ENCODE peak calls at places on chromosomes 6 and 20, in seven cellular contexts. G is NB4, D is K562, L is tibial nerve, O is IMR-90, U is lower leg skin, N is uterus. Q is an unnamed sample.

GRCh38 chr6:43506667-43507471 is 3.3 kb downstream of the LRRC73 start:
- DNase-seq in G (peak; percentile 90), D (peak; percentile 85), L (peak; percentile 71), O (peak; percentile 78), U (peak; percentile 71), N (peak; percentile 78), Q (no peak)

GRCh38 chr6:150695652-150696051 is 96.0 kb downstream of the PLEKHG1 start:
- DNase-seq in G (no peak), D (no peak), L (no peak), O (no peak), U (no peak), N (no peak), Q (no peak)

GRCh38 chr20:19565721-19566120 is 192.3 kb upstream of the RIN2 start:
- DNase-seq in G (no peak), D (no peak), L (no peak), O (no peak), U (no peak), N (no peak), Q (no peak)

GRCh38 chr6:33116881-33117711 is 41.3 kb downstream of the HLA-DPB1 start:
- DNase-seq in G (no peak), D (no peak), L (no peak), O (no peak), U (no peak), N (no peak), Q (no peak)

GRCh38 chr20:44851545-44851944 is 34.0 kb upstream of the YWHAB start:
- DNase-seq in G (no peak), D (no peak), L (no peak), O (no peak), U (no peak), N (no peak), Q (no peak)

GRCh38 chr20:56187791-56188190 is 60.7 kb upstream of the MC3R start:
- DNase-seq in G (peak; percentile 22), D (no peak), L (no peak), O (no peak), U (no peak), N (no peak), Q (no peak)

GRCh38 chr20:45041464-45042337 is 59.2 kb downstream of the KCNS1 start:
- DNase-seq in G (peak; percentile 38), D (no peak), L (no peak), O (peak; percentile 65), U (no peak), N (no peak), Q (no peak)

GRCh38 chr6:116145786-116146675 is 20.1 kb upstream of the COL10A1 start:
- DNase-seq in G (no peak), D (no peak), L (no peak), O (no peak), U (no peak), N (no peak), Q (no peak)

GRCh38 chr6:946546-946945 is 253.6 kb upstream of the EXOC2 start:
- DNase-seq in G (no peak), D (no peak), L (no peak), O (peak; percentile 36), U (no peak), N (no peak), Q (no peak)

GRCh38 chr20:47686545-47686944 is 98.7 kb downstream of the SULF2 start:
- DNase-seq in G (no peak), D (no peak), L (no peak), O (peak; percentile 80), U (no peak), N (peak; percentile 54), Q (no peak)

GRCh38 chr6:138869343-138869742 is 73.5 kb downstream of the ECT2L start:
- DNase-seq in G (no peak), D (no peak), L (no peak), O (no peak), U (no peak), N (peak; percentile 50), Q (no peak)

GRCh38 chr20:17972121-17972520 is 3.3 kb downstream of the MGME1 start:
- DNase-seq in G (no peak), D (no peak), L (no peak), O (peak; percentile 42), U (no peak), N (no peak), Q (no peak)

GRCh38 chr20:41180599-41181333 is 43.4 kb downstream of the PLCG1 start:
- DNase-seq in G (no peak), D (no peak), L (peak; percentile 3), O (no peak), U (peak; percentile 6), N (peak; percentile 8), Q (no peak)

GRCh38 chr6:160972111-160972510 is 19.5 kb upstream of the MAP3K4 start:
- DNase-seq in G (peak; percentile 11), D (no peak), L (no peak), O (peak; percentile 97), U (no peak), N (no peak), Q (no peak)

GRCh38 chr6:118967239-118967638 is 32.3 kb upstream of the MCM9 start:
- DNase-seq in G (no peak), D (no peak), L (no peak), O (no peak), U (no peak), N (no peak), Q (no peak)

GRCh38 chr6:148274809-148275208 is 67.8 kb upstream of the SASH1 start:
- DNase-seq in G (no peak), D (no peak), L (no peak), O (no peak), U (no peak), N (no peak), Q (no peak)

GRCh38 chr6:35089216-35089934 is 51.8 kb downstream of the TCP11 start:
- DNase-seq in G (no peak), D (no peak), L (no peak), O (no peak), U (no peak), N (no peak), Q (no peak)

GRCh38 chr6:41545174-41545702 is 943 bp upstream of the FOXP4 start:
- DNase-seq in G (no peak), D (peak; percentile 41), L (no peak), O (no peak), U (no peak), N (no peak), Q (no peak)

GRCh38 chr6:41546866-41547798 is 951 bp downstream of the FOXP4 start:
- DNase-seq in G (peak; percentile 70), D (peak; percentile 80), L (no peak), O (peak; percentile 30), U (no peak), N (peak; percentile 41), Q (no peak)

GRCh38 chr6:41545703-41546474 is at the start of gene FOXP4:
- DNase-seq in G (peak; percentile 97), D (peak; percentile 89), L (peak; percentile 84), O (peak; percentile 95), U (peak; percentile 88), N (peak; percentile 88), Q (peak; percentile 60)

GRCh38 chr6:41547799-41548097 is 1.6 kb downstream of the FOXP4 start:
- DNase-seq in G (no peak), D (no peak), L (no peak), O (no peak), U (no peak), N (no peak), Q (no peak)

DNA sequence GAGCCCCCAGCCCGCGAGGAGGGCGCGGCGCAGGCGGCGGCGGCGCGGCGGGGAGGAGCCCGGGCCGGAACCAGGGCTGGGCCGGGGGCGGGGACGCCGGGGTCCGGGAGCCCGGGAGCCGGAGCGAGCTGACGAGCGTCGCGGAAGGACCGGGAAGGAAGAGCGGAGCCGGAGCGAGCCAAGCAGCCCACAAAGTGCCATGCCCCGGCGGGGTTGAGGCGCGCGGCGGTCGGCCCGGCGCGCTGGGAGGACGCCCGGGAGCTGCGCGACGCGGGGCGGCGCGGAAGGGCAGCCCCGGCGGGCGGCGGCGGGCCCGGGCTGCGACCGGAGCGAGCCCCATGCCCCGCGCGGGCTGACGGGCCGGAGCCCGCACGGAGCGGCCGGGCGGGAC is 289 bp downstream of the FOXP4 start:
- DNase-seq in G (no peak), D (no peak), L (no peak), O (no peak), U (no peak), N (no peak), Q (no peak)
- TF ChIP-seq POLR2A in G (no peak), D (no peak), L (peak; percentile 59), O (peak; percentile 31), U (no peak), N (no peak), Q (no peak)

GRCh38 chr6:152721956-152722355 is 24.3 kb downstream of the MYCT1 start:
- DNase-seq in G (no peak), D (no peak), L (no peak), O (no peak), U (no peak), N (no peak), Q (no peak)

GRCh38 chr6:152723398-152723797 is 25.7 kb downstream of the MYCT1 start:
- DNase-seq in G (no peak), D (no peak), L (no peak), O (peak; percentile 85), U (no peak), N (no peak), Q (no peak)

GRCh38 chr6:152720964-152721363 is 23.3 kb downstream of the MYCT1 start:
- DNase-seq in G (no peak), D (no peak), L (no peak), O (peak; percentile 12), U (no peak), N (no peak), Q (no peak)

GRCh38 chr6:152727507-152727906 is 23.1 kb upstream of the VIP start:
- DNase-seq in G (peak; percentile 6), D (no peak), L (no peak), O (no peak), U (no peak), N (no peak), Q (no peak)

GRCh38 chr6:152726313-152726712 is 24.3 kb upstream of the VIP start:
- DNase-seq in G (no peak), D (no peak), L (no peak), O (no peak), U (no peak), N (no peak), Q (no peak)
- TF ChIP-seq POLR2A in G (no peak), D (no peak), L (no peak), O (no peak), U (no peak), N (no peak), Q (no peak)

GRCh38 chr20:34824026-34824860 is 1.2 kb downstream of the NCOA6 start:
- DNase-seq in G (peak; percentile 76), D (peak; percentile 72), L (peak; percentile 19), O (peak; percentile 24), U (peak; percentile 60), N (peak; percentile 28), Q (no peak)
- TF ChIP-seq POLR2A in G (no peak), D (peak; percentile 36), L (no peak), O (no peak), U (no peak), N (no peak), Q (no peak)

DNA sequence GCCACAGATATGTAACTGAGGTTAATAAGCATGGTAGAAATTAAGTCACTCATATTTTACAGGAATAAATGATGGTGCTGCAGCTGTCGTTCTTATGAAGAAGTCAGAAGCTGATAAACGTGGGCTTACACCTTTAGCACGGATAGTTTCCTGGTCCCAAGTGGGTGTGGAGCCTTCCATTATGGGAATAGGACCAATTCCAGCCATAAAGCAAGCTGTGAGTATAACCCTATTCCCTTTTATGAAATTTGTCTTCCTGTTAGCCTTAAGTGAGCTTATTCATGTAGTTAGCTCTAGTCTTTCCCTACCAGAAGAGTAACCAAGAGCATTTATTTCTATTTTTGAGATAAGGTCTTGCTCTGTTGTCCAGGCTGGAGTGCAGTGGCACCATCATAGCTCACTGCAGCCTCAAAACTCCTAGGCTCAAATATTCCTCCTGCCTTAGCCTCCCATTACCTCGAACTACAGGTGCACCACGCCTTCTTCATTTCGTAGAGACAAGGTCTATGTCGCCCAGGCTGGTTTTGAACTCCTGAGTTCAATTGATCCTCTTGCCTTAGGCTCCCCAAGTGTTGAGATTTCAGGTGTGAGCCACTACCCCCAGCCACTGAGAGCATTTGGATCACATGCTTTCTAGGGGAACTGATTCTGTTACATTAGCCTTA is 12.0 kb downstream of the TCP1 start:
- DNase-seq in G (no peak), D (no peak), L (no peak), O (no peak), U (no peak), N (no peak), Q (no peak)
- TF ChIP-seq POLR2A in G (no peak), D (peak; percentile 76), L (no peak), O (no peak), U (no peak), N (no peak), Q (no peak)